ENCODE peak calls at places on chromosome 21, in nine cellular contexts. V, R, J, I, B, U, M, Q and P are unnamed samples.
A peak's percentile ranks its signal among the peaks of the same experiment; 100 is the strongest.

GRCh38 chr21:29232601-29233541 is 65.9 kb upstream of the BACH1 start:
- DNase-seq in R (peak; percentile 32), Q (no peak), I (peak; percentile 61), V (no peak), J (no peak), M (no peak), U (no peak), B (peak; percentile 4), P (peak; percentile 85)

GRCh38 chr21:42207426-42207825 is 11.5 kb upstream of the ABCG1 start:
- DNase-seq in B (no peak), U (no peak), J (no peak), M (no peak), Q (no peak), R (no peak), I (no peak), V (no peak), P (no peak)

GRCh38 chr21:16534408-16535099 is 804.8 kb downstream of the USP25 start:
- DNase-seq in I (no peak), M (no peak), J (no peak), U (no peak), V (no peak), B (no peak), R (peak; percentile 14), Q (peak; percentile 51), P (peak; percentile 76)

GRCh38 chr21:29155118-29155932 is 24.9 kb downstream of the MAP3K7CL start:
- DNase-seq in J (no peak), M (no peak), V (peak; percentile 39), Q (peak; percentile 11), I (peak; percentile 39), U (peak; percentile 41), R (no peak), B (no peak), P (peak; percentile 76)

GRCh38 chr21:16402752-16403151 is 673.0 kb downstream of the USP25 start:
- DNase-seq in Q (no peak), J (no peak), R (no peak), U (no peak), M (no peak), I (no peak), B (no peak), V (no peak), P (peak; percentile 14)

GRCh38 chr21:41726970-41727783 is 39.7 kb downstream of the RIPK4 start:
- DNase-seq in R (peak; percentile 53), B (no peak), M (no peak), J (peak; percentile 61), U (no peak), V (no peak), I (peak; percentile 87), Q (no peak), P (peak; percentile 89)

GRCh38 chr21:27149034-27149433 is 182.1 kb upstream of the ADAMTS5 start:
- DNase-seq in V (no peak), U (no peak), B (no peak), I (no peak), M (no peak), Q (no peak), J (no peak), R (no peak), P (peak; percentile 60)

GRCh38 chr21:45269861-45270260 is 17.8 kb downstream of the POFUT2 start:
- DNase-seq in B (no peak), J (no peak), U (no peak), M (no peak), I (no peak), Q (no peak), R (no peak), V (no peak), P (no peak)

GRCh38 chr21:42002421-42002958 is 7.7 kb downstream of the ZBTB21 start:
- DNase-seq in B (no peak), J (no peak), V (no peak), M (no peak), R (peak; percentile 37), Q (no peak), U (no peak), I (peak; percentile 89), P (peak; percentile 97)

GRCh38 chr21:45473496-45474322 is 68.5 kb downstream of the SLC19A1 start:
- DNase-seq in M (no peak), B (no peak), V (no peak), R (no peak), J (no peak), U (no peak), I (no peak), Q (no peak), P (peak; percentile 19)

GRCh38 chr21:45578811-45579381 is 36.7 kb upstream of the SLC19A1 start:
- DNase-seq in M (no peak), U (no peak), J (no peak), I (no peak), V (no peak), B (no peak), Q (no peak), R (no peak), P (no peak)

GRCh38 chr21:25456672-25457071 is 150.6 kb downstream of the MRPL39 start:
- DNase-seq in R (no peak), I (peak; percentile 52), M (no peak), U (no peak), J (no peak), V (no peak), Q (no peak), B (no peak), P (no peak)

GRCh38 chr21:32393677-32394001 is 827 bp upstream of the URB1 start:
- DNase-seq in J (no peak), V (no peak), B (no peak), R (no peak), M (no peak), Q (no peak), I (no peak), U (no peak), P (no peak)

GRCh38 chr21:32392880-32393676 is at the start of gene URB1:
- DNase-seq in V (peak; percentile 92), U (peak; percentile 81), I (peak; percentile 88), B (peak; percentile 91), J (peak; percentile 49), Q (peak; percentile 98), M (peak; percentile 94), R (peak; percentile 90), P (peak; percentile 93)

GRCh38 chr21:32389337-32390015 is 3.3 kb downstream of the URB1 start:
- DNase-seq in Q (no peak), J (no peak), U (no peak), M (no peak), V (no peak), I (no peak), B (no peak), R (no peak), P (peak; percentile 80)

GRCh38 chr21:32391755-32392154 is 1.1 kb downstream of the URB1 start:
- DNase-seq in M (no peak), U (no peak), V (no peak), R (no peak), Q (no peak), I (no peak), B (no peak), J (no peak), P (no peak)

DNA sequence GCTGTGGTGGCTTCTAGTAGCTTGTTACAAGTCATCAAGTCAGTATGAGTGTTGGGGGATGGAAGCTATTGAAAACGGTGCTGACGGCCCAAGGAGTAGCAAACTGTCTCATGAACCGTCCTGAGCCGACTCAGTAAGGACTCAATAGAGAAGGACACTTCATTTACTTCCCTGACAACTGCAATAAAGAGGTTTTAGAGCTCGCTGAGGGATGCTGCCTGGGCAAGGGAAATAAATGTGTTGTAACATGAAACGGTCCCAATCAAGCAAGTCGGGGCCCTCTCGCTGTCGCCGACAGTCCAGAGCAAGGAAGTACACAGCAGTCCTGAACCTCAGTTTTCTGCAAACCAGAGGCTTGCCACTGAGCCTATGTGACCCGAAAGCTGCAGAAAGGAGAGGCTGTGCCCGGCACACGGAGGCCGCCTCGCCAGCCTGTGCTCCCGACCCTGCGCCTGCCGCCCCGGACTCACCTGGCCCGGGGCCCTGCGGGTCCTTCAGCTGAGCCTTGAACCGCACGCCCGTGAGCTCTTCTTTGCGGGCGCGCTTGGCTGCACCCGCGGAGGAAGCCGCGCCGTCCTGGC is 423 bp downstream of the URB1 start:
- DNase-seq in M (peak; percentile 43), I (peak; percentile 18), V (no peak), R (peak; percentile 19), U (peak; percentile 23), Q (no peak), J (no peak), B (peak; percentile 30), P (peak; percentile 51)
- H3K27ac ChIP-seq in M (no peak overlapping the region), I (peak overlapping the region; percentile 50), V (no peak overlapping the region), R (no peak overlapping the region), U (no peak overlapping the region), Q (peak overlapping the region; percentile 51), J (peak overlapping the region; percentile 84), B (peak overlapping the region; percentile 35), P (peak overlapping the region; percentile 4)

DNA sequence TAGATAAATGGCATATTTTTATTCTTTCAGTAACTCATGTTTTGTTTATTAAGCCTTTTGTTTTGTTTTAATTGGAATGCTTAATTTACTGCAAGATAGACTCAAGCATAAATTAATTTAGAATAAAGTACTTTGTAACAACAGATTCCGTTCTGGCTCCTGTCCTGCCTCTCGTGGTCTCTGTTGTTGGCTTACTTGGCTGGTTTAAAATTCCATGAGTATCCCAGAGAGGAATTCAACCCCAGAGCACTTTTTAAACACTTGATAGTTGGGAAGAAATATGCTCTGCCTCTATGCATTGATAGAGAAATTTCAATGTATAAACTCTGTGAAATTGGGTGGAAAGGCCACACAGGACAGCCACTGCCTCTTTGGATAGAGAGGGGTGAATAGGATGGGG is 89.7 kb downstream of the ATP5PO start:
- DNase-seq in J (no peak), U (no peak), I (no peak), R (no peak), V (no peak), Q (no peak), M (no peak), B (no peak), P (peak; percentile 72)
- TF ChIP-seq EZH2phosphoT487 in J (no peak), U (no peak), I (no peak), R (no peak), V (no peak), Q (no peak), M (no peak), B (no peak), P (no peak)

GRCh38 chr21:31204801-31205200 is 139.3 kb downstream of the TIAM1 start:
- DNase-seq in J (no peak), U (no peak), B (no peak), R (no peak), M (no peak), I (no peak), V (no peak), Q (peak; percentile 38), P (no peak)
- H3K27ac ChIP-seq in J (no peak overlapping the region), U (no peak overlapping the region), B (no peak overlapping the region), R (no peak overlapping the region), M (no peak overlapping the region), I (no peak overlapping the region), V (no peak overlapping the region), Q (peak overlapping the region; percentile 58), P (no peak overlapping the region)

DNA sequence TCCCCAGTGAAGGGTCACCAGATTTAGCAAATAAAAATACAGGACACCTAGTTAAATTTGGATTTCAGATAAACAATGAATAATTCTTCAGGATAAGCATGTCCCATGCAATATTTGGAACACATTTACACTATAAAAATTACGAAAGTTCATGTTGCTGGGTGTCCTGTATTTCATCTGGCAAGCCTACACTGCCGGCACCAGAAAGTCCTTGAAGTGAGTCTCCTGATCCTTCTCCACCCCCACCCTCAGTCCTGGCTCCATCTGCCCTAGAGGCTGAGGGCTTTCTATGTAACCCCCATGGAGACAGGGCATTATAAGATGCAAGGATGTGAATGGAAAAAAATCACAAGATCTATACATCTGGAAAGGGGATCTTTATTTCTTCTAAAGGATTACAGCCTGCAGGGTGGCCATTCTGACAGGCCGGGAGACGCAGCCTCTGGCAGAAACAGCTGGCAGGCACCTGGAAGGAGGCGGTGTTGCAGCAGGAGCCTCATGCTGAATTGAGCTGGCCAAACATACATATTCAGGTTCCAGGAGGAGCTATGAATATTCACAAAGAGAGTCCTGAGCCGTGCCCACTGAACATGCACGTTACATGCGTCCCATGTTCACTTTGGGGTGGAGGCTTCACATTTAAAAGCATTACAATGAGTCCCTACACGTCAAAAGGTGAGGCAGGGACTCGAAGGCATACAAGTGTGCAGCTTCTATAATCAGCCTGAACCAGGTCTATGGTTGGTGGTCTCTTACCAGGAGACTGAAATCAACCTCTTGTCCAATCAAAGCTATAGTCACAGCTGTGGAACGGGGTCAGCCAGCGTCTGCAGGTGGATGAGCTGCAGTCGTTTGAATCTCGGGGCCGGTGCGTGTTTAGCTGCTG is 182.7 kb downstream of the ETS2 start:
- DNase-seq in B (no peak), Q (no peak), R (peak; percentile 38), M (no peak), U (peak; percentile 48), I (no peak), J (no peak), V (no peak), P (no peak)
- TF ChIP-seq EZH2phosphoT487 in B (no peak), Q (no peak), R (no peak), M (no peak), U (no peak), I (no peak), J (no peak), V (no peak), P (no peak)